ENCODE peak calls at places on chromosomes 6 and 20, in eight cellular contexts. I is epithelial cell of esophagus, H is adrenal gland, G is nephron progenitor cell, D is HFF-Myc, Y is Panc1, Z is GM12865, T is GM13976. L is an unnamed sample.

GRCh38 chr6:39791850-39792500 is at the start of gene DAAM2:
- DNase-seq in I (peak; percentile 14), H (peak; percentile 54), G (peak; percentile 80), D (no peak), Y (no peak), Z (no peak), T (no peak), L (no peak)

GRCh38 chr6:99119109-99120031 is 171.6 kb upstream of the FBXL4 start:
- DNase-seq in I (peak; percentile 68), H (peak; percentile 21), G (peak; percentile 39), D (peak; percentile 17), Y (peak; percentile 18), Z (peak; percentile 44), T (peak; percentile 39), L (peak; percentile 48)

GRCh38 chr20:56360133-56360898 is 1.5 kb downstream of the FAM210B start:
- DNase-seq in I (no peak), H (peak; percentile 39), G (no peak), D (no peak), Y (no peak), Z (no peak), T (no peak), L (no peak)

GRCh38 chr6:56808871-56809359 is 146.0 kb upstream of the BEND6 start:
- DNase-seq in I (peak; percentile 82), H (no peak), G (no peak), D (no peak), Y (no peak), Z (no peak), T (no peak), L (no peak)

GRCh38 chr6:41531591-41532582 is 14.3 kb upstream of the FOXP4 start:
- DNase-seq in I (no peak), H (no peak), G (peak; percentile 53), D (peak; percentile 83), Y (no peak), Z (peak; percentile 93), T (peak; percentile 89), L (peak; percentile 88)

GRCh38 chr6:18211338-18211737 is 53.0 kb downstream of the DEK start:
- DNase-seq in I (no peak), H (no peak), G (no peak), D (no peak), Y (no peak), Z (peak; percentile 94), T (peak; percentile 72), L (peak; percentile 71)

GRCh38 chr20:36988494-36988966 is 37.0 kb upstream of the SAMHD1 start:
- DNase-seq in I (peak; percentile 39), H (peak; percentile 26), G (no peak), D (peak; percentile 15), Y (no peak), Z (no peak), T (no peak), L (no peak)

GRCh38 chr20:47784599-47785320 is 521 bp downstream of the SULF2 start:
- DNase-seq in I (peak; percentile 55), H (peak; percentile 23), G (peak; percentile 66), D (no peak), Y (no peak), Z (peak; percentile 12), T (peak; percentile 50), L (peak; percentile 45)

GRCh38 chr20:50731930-50732690 is 730 bp downstream of the PARD6B start:
- DNase-seq in I (peak; percentile 29), H (peak; percentile 5), G (no peak), D (no peak), Y (no peak), Z (no peak), T (no peak), L (no peak)

GRCh38 chr6:133724726-133725125 is 164.2 kb upstream of the TCF21 start:
- DNase-seq in I (no peak), H (no peak), G (no peak), D (no peak), Y (no peak), Z (no peak), T (no peak), L (no peak)

GRCh38 chr6:98037571-98037970 is 754.6 kb upstream of the MMS22L start:
- DNase-seq in I (no peak), H (no peak), G (no peak), D (no peak), Y (no peak), Z (no peak), T (no peak), L (no peak)

GRCh38 chr6:158818008-158818579 is 1.1 kb downstream of the EZR start:
- DNase-seq in I (peak; percentile 87), H (peak; percentile 80), G (peak; percentile 83), D (no peak), Y (no peak), Z (peak; percentile 83), T (peak; percentile 80), L (peak; percentile 83)

GRCh38 chr6:80728830-80729229 is 622.4 kb downstream of the BCKDHB start:
- DNase-seq in I (no peak), H (no peak), G (no peak), D (no peak), Y (no peak), Z (no peak), T (no peak), L (no peak)

GRCh38 chr6:150878347-150879213 is 13.1 kb downstream of the MTHFD1L start:
- DNase-seq in I (no peak), H (no peak), G (no peak), D (no peak), Y (no peak), Z (no peak), T (no peak), L (no peak)

GRCh38 chr6:150877928-150878327 is 12.4 kb downstream of the MTHFD1L start:
- DNase-seq in I (no peak), H (no peak), G (no peak), D (no peak), Y (no peak), Z (no peak), T (no peak), L (no peak)

GRCh38 chr6:150880336-150880735 is 14.8 kb downstream of the MTHFD1L start:
- DNase-seq in I (no peak), H (no peak), G (no peak), D (no peak), Y (no peak), Z (no peak), T (no peak), L (no peak)

GRCh38 chr6:150874184-150874583 is 8.7 kb downstream of the MTHFD1L start:
- DNase-seq in I (no peak), H (no peak), G (no peak), D (no peak), Y (no peak), Z (no peak), T (no peak), L (no peak)

GRCh38 chr6:150876598-150876997 is 11.1 kb downstream of the MTHFD1L start:
- DNase-seq in I (no peak), H (peak; percentile 62), G (no peak), D (no peak), Y (no peak), Z (no peak), T (no peak), L (no peak)
- TF ChIP-seq CTCF in I (peak; percentile 37), H (peak; percentile 45), G (no peak), D (no peak), Y (no peak), Z (no peak), T (no peak), L (no peak)

GRCh38 chr20:46088409-46089075 is 1.2 kb downstream of the NCOA5 start:
- DNase-seq in I (peak; percentile 36), H (no peak), G (no peak), D (no peak), Y (no peak), Z (peak; percentile 53), T (no peak), L (no peak)

GRCh38 chr20:46090095-46090388 is 280 bp upstream of the NCOA5 start:
- DNase-seq in I (no peak), H (no peak), G (no peak), D (no peak), Y (no peak), Z (no peak), T (no peak), L (no peak)

GRCh38 chr20:46089076-46089337 is 755 bp downstream of the NCOA5 start:
- DNase-seq in I (no peak), H (no peak), G (peak; percentile 49), D (no peak), Y (no peak), Z (no peak), T (no peak), L (no peak)

GRCh38 chr20:46089338-46090094 is at the start of gene NCOA5:
- DNase-seq in I (peak; percentile 98), H (peak; percentile 96), G (peak; percentile 95), D (peak; percentile 78), Y (peak; percentile 60), Z (peak; percentile 98), T (peak; percentile 96), L (peak; percentile 97)

DNA sequence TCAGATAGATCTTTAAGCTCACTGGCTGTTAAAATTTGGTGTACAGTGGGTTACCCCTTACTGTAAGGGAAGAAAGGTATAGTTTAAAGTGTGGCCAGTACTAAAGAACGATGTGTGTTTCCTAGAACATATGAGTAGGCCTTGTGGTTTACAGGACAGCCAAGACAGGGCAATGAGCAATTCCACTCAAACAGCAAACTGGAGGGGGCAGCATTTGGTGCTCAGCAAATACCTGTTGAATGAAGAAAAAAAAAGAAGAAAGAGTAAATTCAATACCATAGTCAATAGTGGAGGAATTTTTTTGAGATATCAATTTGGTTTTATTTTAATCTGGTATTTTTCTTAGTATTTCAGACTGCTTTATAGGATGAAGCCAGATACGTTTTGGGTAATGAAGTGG is 3.8 kb upstream of the NCOA5 start:
- DNase-seq in I (no peak), H (no peak), G (no peak), D (no peak), Y (no peak), Z (peak; percentile 16), T (no peak), L (no peak)
- TF ChIP-seq CTCF in I (no peak), H (no peak), G (no peak), D (no peak), Y (no peak), Z (no peak), T (no peak), L (peak; percentile 17)

DNA sequence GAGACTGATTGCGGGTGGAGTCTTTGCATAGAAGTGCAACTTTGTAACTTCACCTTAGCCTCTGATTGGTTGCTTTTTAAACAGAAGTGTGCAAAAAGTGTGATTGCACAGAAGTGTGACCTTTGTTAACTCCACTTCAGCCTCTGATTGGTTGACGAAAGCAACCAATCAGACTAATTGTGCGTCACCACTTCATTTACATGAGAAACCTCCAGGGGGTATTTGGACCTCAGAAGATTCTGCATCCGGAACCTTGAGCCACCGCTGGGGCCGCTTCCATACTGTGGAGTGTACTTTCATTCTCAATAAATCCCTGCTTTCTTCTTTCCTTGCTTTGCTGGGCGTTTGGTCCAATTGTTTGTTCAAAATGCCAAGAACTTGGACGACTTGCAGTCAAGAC is 1.6 kb upstream of the HECA start:
- DNase-seq in I (no peak), H (no peak), G (no peak), D (no peak), Y (no peak), Z (peak; percentile 58), T (no peak), L (no peak)
- TF ChIP-seq CTCF in I (no peak), H (no peak), G (no peak), D (no peak), Y (no peak), Z (no peak), T (no peak), L (no peak)

DNA sequence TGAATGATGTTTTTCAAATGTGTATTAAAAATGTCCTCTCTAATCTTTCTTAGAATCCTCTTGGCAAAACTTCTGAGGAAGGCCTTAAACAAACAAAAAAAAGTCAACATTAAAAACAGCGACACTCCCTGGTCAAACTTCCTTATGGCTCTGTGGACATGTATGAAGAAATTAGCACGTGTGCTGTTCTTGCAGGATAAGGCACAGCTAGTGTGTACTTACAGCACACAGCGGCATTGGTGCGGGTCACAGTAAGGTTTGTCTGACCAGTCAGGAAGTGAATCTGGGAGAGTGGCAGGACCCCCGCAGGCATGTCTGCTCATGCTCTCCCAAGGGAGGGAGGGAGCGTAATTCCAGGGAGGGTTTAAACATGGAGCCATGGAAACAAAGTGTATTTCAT is 38.8 kb downstream of the SLC22A1 start:
- DNase-seq in I (peak; percentile 54), H (no peak), G (no peak), D (no peak), Y (no peak), Z (no peak), T (no peak), L (no peak)
- TF ChIP-seq CTCF in I (peak; percentile 40), H (peak; percentile 35), G (no peak), D (no peak), Y (no peak), Z (no peak), T (no peak), L (no peak)